ENCODE peak calls at places on chromosomes 5 and 9, in five cellular contexts. C, P, K, W and F are unnamed samples.

GRCh38 chr9:137264067-137264466 is 8.9 kb downstream of the NELFB start:
- DNase-seq in W (no peak), K (no peak), C (no peak), P (no peak), F (no peak)

GRCh38 chr9:4299006-4299795 is 667 bp downstream of the GLIS3 start:
- DNase-seq in W (peak; percentile 55), C (no peak), P (peak; percentile 32), K (peak; percentile 13), F (no peak)

GRCh38 chr9:123033864-123034598 is 564 bp downstream of the GPR21 start:
- DNase-seq in K (no peak), C (no peak), W (no peak), P (no peak), F (no peak)

GRCh38 chr9:2299156-2299842 is 284.2 kb downstream of the SMARCA2 start:
- DNase-seq in P (no peak), W (no peak), C (no peak), K (no peak), F (no peak)

GRCh38 chr9:25678147-25678666 is at the start of gene TUSC1:
- DNase-seq in W (peak; percentile 84), C (peak; percentile 60), K (no peak), P (peak; percentile 93), F (peak; percentile 74)

GRCh38 chr5:1078851-1079250 is 33.0 kb downstream of the SLC12A7 start:
- DNase-seq in K (no peak), C (no peak), W (no peak), P (no peak), F (no peak)

GRCh38 chr5:74028406-74028805 is 402.4 kb downstream of the ARHGEF28 start:
- DNase-seq in K (no peak), P (no peak), C (no peak), W (no peak), F (peak; percentile 38)

GRCh38 chr9:17402309-17402708 is 176.6 kb upstream of the SH3GL2 start:
- DNase-seq in K (peak; percentile 28), C (no peak), W (no peak), P (no peak), F (peak; percentile 16)

GRCh38 chr5:9466677-9467076 is 79.2 kb downstream of the SEMA5A start:
- DNase-seq in K (no peak), P (no peak), C (no peak), W (no peak), F (no peak)

GRCh38 chr9:75108571-75108970 is 20.3 kb downstream of the OSTF1 start:
- DNase-seq in W (no peak), C (peak; percentile 51), K (no peak), P (peak; percentile 66), F (no peak)

GRCh38 chr5:174327317-174327864 is 281.9 kb downstream of the NSG2 start:
- DNase-seq in P (peak; percentile 66), W (peak; percentile 53), K (peak; percentile 79), C (peak; percentile 85), F (peak; percentile 36)

GRCh38 chr5:65625743-65626142 is 916 bp downstream of the SHLD3 start:
- DNase-seq in P (no peak), W (no peak), C (no peak), K (no peak), F (peak; percentile 3)

GRCh38 chr9:38700695-38701094 is 19.2 kb downstream of the FAM240B start:
- DNase-seq in W (peak; percentile 65), K (no peak), C (no peak), P (peak; percentile 32), F (peak; percentile 61)

GRCh38 chr9:124251188-124251587 is 6.6 kb upstream of the NEK6 start:
- DNase-seq in P (no peak), K (no peak), C (no peak), W (no peak), F (no peak)

GRCh38 chr5:143456952-143457547 is 53.6 kb upstream of the NR3C1 start:
- DNase-seq in C (peak; percentile 26), K (no peak), W (peak; percentile 25), P (no peak), F (peak; percentile 69)

GRCh38 chr9:84174486-84174885 is 166.1 kb downstream of the SLC28A3 start:
- DNase-seq in W (no peak), K (no peak), C (no peak), P (no peak), F (no peak)

GRCh38 chr9:70802758-70803436 is 318.5 kb downstream of the TRPM3 start:
- DNase-seq in P (no peak), C (no peak), K (no peak), W (no peak), F (no peak)

GRCh38 chr9:103152473-103152872 is 157.3 kb downstream of the CYLC2 start:
- DNase-seq in P (no peak), C (no peak), W (no peak), K (no peak), F (no peak)

GRCh38 chr5:64811050-64811640 is 42.4 kb downstream of the CWC27 start:
- DNase-seq in W (peak; percentile 41), C (peak; percentile 30), K (peak; percentile 6), P (no peak), F (peak; percentile 68)

GRCh38 chr9:75289332-75289731 is 201.0 kb downstream of the OSTF1 start:
- DNase-seq in P (no peak), K (no peak), C (no peak), W (no peak), F (no peak)

GRCh38 chr5:128081111-128081865 is 2.3 kb upstream of the SLC12A2 start:
- DNase-seq in P (no peak), C (no peak), K (no peak), W (peak; percentile 20), F (peak; percentile 51)

GRCh38 chr9:95587071-95587964 is 70.5 kb upstream of the PTCH1 start:
- DNase-seq in P (no peak), C (no peak), K (no peak), W (no peak), F (no peak)

GRCh38 chr5:173165193-173165988 is 21.1 kb downstream of the BNIP1 start:
- DNase-seq in W (no peak), K (no peak), C (no peak), P (no peak), F (no peak)

GRCh38 chr9:75147638-75148037 is 59.3 kb downstream of the OSTF1 start:
- DNase-seq in C (no peak), W (no peak), K (no peak), P (no peak), F (no peak)

GRCh38 chr5:139186293-139186692 is 11.9 kb downstream of the SIL1 start:
- DNase-seq in C (no peak), W (no peak), K (no peak), P (no peak), F (no peak)

GRCh38 chr5:106127985-106128384 is 1542.8 kb downstream of the EFNA5 start:
- DNase-seq in W (no peak), K (no peak), P (no peak), C (no peak), F (no peak)

GRCh38 chr9:14251146-14252071 is 62.5 kb downstream of the NFIB start:
- DNase-seq in K (no peak), C (peak; percentile 13), W (peak; percentile 79), P (peak; percentile 69), F (peak; percentile 96)

GRCh38 chr5:57863661-57864060 is 381.1 kb upstream of the ACTBL2 start:
- DNase-seq in P (no peak), K (no peak), C (peak; percentile 54), W (no peak), F (peak; percentile 49)

GRCh38 chr9:93910196-93910595 is 45.0 kb downstream of the BARX1 start:
- DNase-seq in W (no peak), C (no peak), K (no peak), P (no peak), F (no peak)

GRCh38 chr5:132807163-132807838 is 5.8 kb upstream of the SOWAHA start:
- DNase-seq in K (no peak), C (no peak), W (no peak), P (no peak), F (peak; percentile 59)

GRCh38 chr5:81006955-81007636 is 46.9 kb downstream of the RASGRF2 start:
- DNase-seq in P (no peak), W (no peak), C (no peak), K (no peak), F (no peak)